ENCODE peak calls at places on chromosomes 1 and 21, in five cellular contexts. One of them, this sample, is unnamed.

GRCh38 chr21:32597205-32597604 is 11.9 kb upstream of the TCP10L start:
- DNase-seq in body of pancreas: no peak
- DNase-seq in sigmoid colon: no peak
- DNase-seq in right cardiac atrium: no peak
- DNase-seq in NB4: no peak
- DNase-seq in this sample: no peak

GRCh38 chr1:89311757-89312156 is 39.1 kb upstream of the GBP5 start:
- DNase-seq in body of pancreas: no peak
- DNase-seq in sigmoid colon: no peak
- DNase-seq in right cardiac atrium: no peak
- DNase-seq in NB4: peak; percentile 83
- DNase-seq in this sample: no peak

GRCh38 chr21:42621166-42621827 is 32.1 kb upstream of the PDE9A start:
- DNase-seq in body of pancreas: no peak
- DNase-seq in sigmoid colon: no peak
- DNase-seq in right cardiac atrium: no peak
- DNase-seq in NB4: no peak
- DNase-seq in this sample: peak; percentile 31

GRCh38 chr21:44434936-44435635 is 20.2 kb upstream of the LRRC3 start:
- DNase-seq in body of pancreas: no peak
- DNase-seq in sigmoid colon: peak; percentile 55
- DNase-seq in right cardiac atrium: no peak
- DNase-seq in NB4: no peak
- DNase-seq in this sample: peak; percentile 60

GRCh38 chr1:231186356-231187115 is 24.7 kb downstream of the TRIM67 start:
- DNase-seq in body of pancreas: no peak
- DNase-seq in sigmoid colon: no peak
- DNase-seq in right cardiac atrium: no peak
- DNase-seq in NB4: no peak
- DNase-seq in this sample: no peak

GRCh38 chr1:163069142-163069541 is at the start of gene RGS4:
- DNase-seq in body of pancreas: peak; percentile 47
- DNase-seq in sigmoid colon: peak; percentile 79
- DNase-seq in right cardiac atrium: peak; percentile 46
- DNase-seq in NB4: peak; percentile 14
- DNase-seq in this sample: no peak

GRCh38 chr1:5798151-5798730 is 194.0 kb downstream of the NPHP4 start:
- DNase-seq in body of pancreas: no peak
- DNase-seq in sigmoid colon: no peak
- DNase-seq in right cardiac atrium: no peak
- DNase-seq in NB4: no peak
- DNase-seq in this sample: no peak

GRCh38 chr1:5312870-5313269 is 658.5 kb downstream of the AJAP1 start:
- DNase-seq in body of pancreas: no peak
- DNase-seq in sigmoid colon: no peak
- DNase-seq in right cardiac atrium: no peak
- DNase-seq in NB4: no peak
- DNase-seq in this sample: peak; percentile 72

GRCh38 chr1:164598719-164599118 is 39.7 kb downstream of the PBX1 start:
- DNase-seq in body of pancreas: no peak
- DNase-seq in sigmoid colon: no peak
- DNase-seq in right cardiac atrium: no peak
- DNase-seq in NB4: no peak
- DNase-seq in this sample: no peak

GRCh38 chr1:200178340-200178739 is 150.8 kb downstream of the NR5A2 start:
- DNase-seq in body of pancreas: no peak
- DNase-seq in sigmoid colon: no peak
- DNase-seq in right cardiac atrium: no peak
- DNase-seq in NB4: no peak
- DNase-seq in this sample: no peak

GRCh38 chr1:192066202-192066601 is 92.1 kb upstream of the RGS18 start:
- DNase-seq in body of pancreas: no peak
- DNase-seq in sigmoid colon: no peak
- DNase-seq in right cardiac atrium: no peak
- DNase-seq in NB4: peak; percentile 33
- DNase-seq in this sample: no peak

GRCh38 chr1:98315309-98315708 is 346.2 kb upstream of the SNX7 start:
- DNase-seq in body of pancreas: no peak
- DNase-seq in sigmoid colon: no peak
- DNase-seq in right cardiac atrium: no peak
- DNase-seq in NB4: no peak
- DNase-seq in this sample: no peak

GRCh38 chr1:150973258-150973825 is 1.3 kb downstream of the CERS2 start:
- DNase-seq in body of pancreas: peak; percentile 25
- DNase-seq in sigmoid colon: no peak
- DNase-seq in right cardiac atrium: peak; percentile 31
- DNase-seq in NB4: peak; percentile 50
- DNase-seq in this sample: peak; percentile 72

GRCh38 chr1:246035060-246035531 is 472.0 kb downstream of the SMYD3 start:
- DNase-seq in body of pancreas: no peak
- DNase-seq in sigmoid colon: no peak
- DNase-seq in right cardiac atrium: no peak
- DNase-seq in NB4: no peak
- DNase-seq in this sample: no peak

GRCh38 chr21:22535630-22536029 is 1537.4 kb downstream of the NCAM2 start:
- DNase-seq in body of pancreas: no peak
- DNase-seq in sigmoid colon: no peak
- DNase-seq in right cardiac atrium: no peak
- DNase-seq in NB4: no peak
- DNase-seq in this sample: no peak

GRCh38 chr1:234606731-234607090 is 3.3 kb downstream of the IRF2BP2 start:
- DNase-seq in body of pancreas: no peak
- DNase-seq in sigmoid colon: no peak
- DNase-seq in right cardiac atrium: no peak
- DNase-seq in NB4: no peak
- DNase-seq in this sample: no peak

GRCh38 chr21:41360072-41360821 is 1.6 kb upstream of the MX2 start:
- DNase-seq in body of pancreas: peak; percentile 81
- DNase-seq in sigmoid colon: peak; percentile 86
- DNase-seq in right cardiac atrium: peak; percentile 80
- DNase-seq in NB4: no peak
- DNase-seq in this sample: peak; percentile 68

GRCh38 chr1:201042663-201043461 is 19.3 kb upstream of the KIF21B start:
- DNase-seq in body of pancreas: peak; percentile 74
- DNase-seq in sigmoid colon: no peak
- DNase-seq in right cardiac atrium: peak; percentile 56
- DNase-seq in NB4: peak; percentile 84
- DNase-seq in this sample: no peak

GRCh38 chr1:244545511-244545910 is 84.4 kb downstream of the CATSPERE start:
- DNase-seq in body of pancreas: no peak
- DNase-seq in sigmoid colon: no peak
- DNase-seq in right cardiac atrium: no peak
- DNase-seq in NB4: no peak
- DNase-seq in this sample: no peak

GRCh38 chr1:52917156-52917555 is 4.4 kb downstream of the ECHDC2 start:
- DNase-seq in body of pancreas: no peak
- DNase-seq in sigmoid colon: peak; percentile 78
- DNase-seq in right cardiac atrium: peak; percentile 48
- DNase-seq in NB4: no peak
- DNase-seq in this sample: no peak
- H3K4me3 ChIP-seq in body of pancreas: no peak overlapping the region
- H3K4me3 ChIP-seq in sigmoid colon: no peak overlapping the region
- H3K4me3 ChIP-seq in right cardiac atrium: no peak overlapping the region
- H3K4me3 ChIP-seq in NB4: no peak overlapping the region
- H3K4me3 ChIP-seq in this sample: no peak overlapping the region

GRCh38 chr1:93907718-93908117 is 1.5 kb downstream of the GCLM start:
- DNase-seq in body of pancreas: peak; percentile 23
- DNase-seq in sigmoid colon: no peak
- DNase-seq in right cardiac atrium: peak; percentile 27
- DNase-seq in NB4: peak; percentile 21
- DNase-seq in this sample: no peak
- H3K4me3 ChIP-seq in body of pancreas: no peak overlapping the region
- H3K4me3 ChIP-seq in sigmoid colon: no peak overlapping the region
- H3K4me3 ChIP-seq in right cardiac atrium: peak overlapping the region; percentile 60
- H3K4me3 ChIP-seq in NB4: peak overlapping the region; percentile 82
- H3K4me3 ChIP-seq in this sample: peak overlapping the region; percentile 85

DNA sequence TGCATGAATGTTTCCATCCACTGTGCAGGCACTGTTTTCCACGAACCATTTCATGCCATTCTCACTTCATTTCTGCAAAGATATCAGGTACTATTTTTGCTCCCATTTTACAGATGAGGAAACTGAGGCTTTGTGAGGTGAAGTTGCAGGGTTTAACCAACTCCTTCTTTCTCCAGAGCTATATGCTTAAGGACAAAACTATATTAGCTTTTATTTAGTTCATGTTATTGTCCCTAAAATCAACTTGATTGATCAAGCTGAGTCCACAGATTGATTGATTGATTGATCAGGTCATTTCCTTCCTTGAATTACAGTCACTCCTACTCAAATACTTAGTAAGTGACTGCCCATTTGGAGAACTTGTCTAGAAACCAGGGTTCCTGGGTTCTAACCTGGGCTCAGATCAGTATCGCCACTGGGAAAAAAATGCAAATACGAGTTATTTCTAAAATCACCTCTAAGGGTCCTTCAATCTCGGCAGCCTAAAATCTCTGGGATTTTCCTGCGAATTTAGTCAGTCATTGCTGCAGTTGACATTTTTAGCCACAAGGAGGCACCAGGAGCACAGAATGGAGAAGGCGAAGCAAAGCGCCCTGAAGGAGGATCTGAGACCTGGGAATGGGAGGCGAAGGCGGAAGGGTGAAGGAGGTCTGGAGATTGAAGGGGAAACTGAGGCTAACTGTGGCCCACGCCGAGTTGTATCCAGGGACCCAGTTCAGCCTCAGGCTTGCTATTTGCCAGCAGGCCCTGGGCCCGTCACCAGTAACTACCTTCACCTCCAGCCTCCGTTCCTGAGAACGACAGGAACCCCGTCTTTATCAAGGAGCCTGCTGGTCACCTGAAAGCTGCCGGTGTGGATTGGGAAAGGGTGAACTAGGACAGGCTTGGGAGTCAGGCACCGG is 14.3 kb upstream of the MUL1 start:
- DNase-seq in body of pancreas: peak; percentile 83
- DNase-seq in sigmoid colon: peak; percentile 85
- DNase-seq in right cardiac atrium: peak; percentile 70
- DNase-seq in NB4: peak; percentile 64
- DNase-seq in this sample: peak; percentile 66
- H3K4me3 ChIP-seq in body of pancreas: no peak overlapping the region
- H3K4me3 ChIP-seq in sigmoid colon: no peak overlapping the region
- H3K4me3 ChIP-seq in right cardiac atrium: no peak overlapping the region
- H3K4me3 ChIP-seq in NB4: no peak overlapping the region
- H3K4me3 ChIP-seq in this sample: no peak overlapping the region

DNA sequence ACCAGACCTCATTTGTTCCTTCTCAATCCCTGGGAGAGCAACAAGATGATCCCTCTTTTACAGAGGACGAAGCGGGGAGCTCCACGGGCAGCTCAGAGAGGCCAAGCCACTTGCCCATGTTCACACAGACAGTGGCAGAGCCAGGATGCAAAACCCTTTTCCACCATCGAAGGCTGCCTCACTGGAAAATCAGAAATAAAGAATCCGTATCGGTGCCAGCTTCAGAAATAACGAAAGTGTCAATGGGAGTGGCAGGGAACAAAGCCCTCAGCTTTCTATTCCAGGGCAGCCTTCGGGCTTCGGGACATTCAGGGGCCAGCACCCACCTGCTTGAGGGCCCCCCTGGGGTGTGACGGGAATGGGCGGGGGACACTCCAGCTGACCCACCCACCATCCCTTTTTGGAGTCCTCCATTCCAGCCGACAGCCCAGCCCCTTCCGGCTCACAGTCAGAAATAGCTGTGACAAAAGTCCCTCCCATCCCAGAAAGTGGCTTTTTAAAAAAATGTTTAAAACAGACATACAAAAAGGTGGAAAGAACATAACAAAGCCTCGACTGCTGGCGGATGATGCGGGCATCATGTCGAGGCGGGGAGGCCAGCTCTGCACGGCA is 6.0 kb downstream of the IFFO2 start:
- DNase-seq in body of pancreas: no peak
- DNase-seq in sigmoid colon: peak; percentile 82
- DNase-seq in right cardiac atrium: peak; percentile 75
- DNase-seq in NB4: no peak
- DNase-seq in this sample: peak; percentile 84
- H3K4me3 ChIP-seq in body of pancreas: no peak overlapping the region
- H3K4me3 ChIP-seq in sigmoid colon: peak overlapping the region; percentile 11
- H3K4me3 ChIP-seq in right cardiac atrium: peak overlapping the region; percentile 27
- H3K4me3 ChIP-seq in NB4: no peak overlapping the region
- H3K4me3 ChIP-seq in this sample: peak overlapping the region; percentile 53